ENCODE peak calls at places on chromosomes 7 and 10, in nine cellular contexts. H is activated T-cell treated with anti-CD3 and anti-CD28 coated beads, Interleukin-2, amount 50 U/mL, for 24 hours; Q is astrocyte of the spinal cord; D is Calu3; F is Right ventricle myocardium inferior; B is foreskin melanocyte; W is erythroblast; V is fibroblast of pulmonary artery; Z is renal cortical epithelial cell. T is an unnamed sample.

GRCh38 chr7:43752411-43752810 is 6.1 kb upstream of the BLVRA start:
- DNase-seq in V (no peak), F (no peak), Z (no peak), Q (no peak), W (no peak), B (no peak), D (no peak), H (no peak), T (no peak)

GRCh38 chr10:82194419-82194818 is 319.4 kb downstream of the NRG3 start:
- DNase-seq in V (no peak), Z (no peak), W (no peak), H (no peak), D (no peak), F (peak), B (no peak), Q (no peak), T (no peak)

GRCh38 chr10:36181421-36181820 is 539.3 kb upstream of the FZD8 start:
- DNase-seq in W (no peak), F (no peak), Q (peak), H (no peak), V (peak), D (no peak), Z (peak), B (no peak), T (no peak)

GRCh38 chr7:135253851-135254815 is 20.5 kb downstream of the STRA8 start:
- DNase-seq in D (peak), B (peak), V (peak), Z (peak), W (no peak), Q (peak), F (peak), H (no peak), T (peak)

GRCh38 chr10:113488186-113488585 is 64.7 kb upstream of the HABP2 start:
- DNase-seq in D (no peak), Z (no peak), H (no peak), F (no peak), B (no peak), V (no peak), Q (no peak), W (no peak), T (no peak)

GRCh38 chr7:141097430-141097829 is 23.6 kb downstream of the TMEM178B start:
- DNase-seq in B (no peak), H (no peak), V (peak), W (peak), Z (peak), D (no peak), Q (peak), F (no peak), T (no peak)

GRCh38 chr7:44894881-44895600 is 9.7 kb upstream of the PURB start:
- DNase-seq in F (no peak), Z (no peak), W (no peak), Q (no peak), B (no peak), V (no peak), H (no peak), D (no peak), T (no peak)

GRCh38 chr10:129648866-129649265 is 181.8 kb downstream of the MGMT start:
- DNase-seq in F (no peak), B (no peak), V (no peak), Z (no peak), Q (no peak), W (no peak), H (no peak), D (no peak), T (no peak)

GRCh38 chr10:34655286-34656170 is 159.6 kb downstream of the PARD3 start:
- DNase-seq in W (peak), D (peak), F (no peak), Z (peak), B (peak), H (no peak), Q (peak), V (peak), T (peak)

GRCh38 chr7:36154255-36155212 is 1.5 kb downstream of the EEPD1 start:
- DNase-seq in F (peak), V (no peak), B (no peak), Q (no peak), W (no peak), D (peak), H (peak), Z (no peak), T (no peak)